ENCODE peak calls at places on chromosomes 16 and 17, in seven cellular contexts. One of them, this sample, is unnamed.
A peak's percentile ranks its signal among the peaks of the same experiment; 100 is the strongest.

GRCh38 chr17:66667491-66668030 is 167.4 kb upstream of the CACNG5 start:
- DNase-seq in thyroid gland: no peak
- DNase-seq in heart left ventricle: no peak
- DNase-seq in ovary: no peak
- DNase-seq in vagina: no peak
- DNase-seq in IMR-90: no peak
- DNase-seq in breast epithelium: no peak
- DNase-seq in this sample: no peak

GRCh38 chr16:73572135-73572534 is 524.2 kb upstream of the ZFHX3 start:
- DNase-seq in thyroid gland: peak; percentile 100
- DNase-seq in heart left ventricle: peak; percentile 73
- DNase-seq in ovary: no peak
- DNase-seq in vagina: no peak
- DNase-seq in IMR-90: no peak
- DNase-seq in breast epithelium: peak; percentile 55
- DNase-seq in this sample: peak; percentile 63

GRCh38 chr17:15109608-15110007 is 155.5 kb downstream of the PMP22 start:
- DNase-seq in thyroid gland: no peak
- DNase-seq in heart left ventricle: no peak
- DNase-seq in ovary: no peak
- DNase-seq in vagina: no peak
- DNase-seq in IMR-90: no peak
- DNase-seq in breast epithelium: no peak
- DNase-seq in this sample: no peak

GRCh38 chr16:55411231-55411630 is 67.8 kb upstream of the MMP2 start:
- DNase-seq in thyroid gland: no peak
- DNase-seq in heart left ventricle: no peak
- DNase-seq in ovary: no peak
- DNase-seq in vagina: no peak
- DNase-seq in IMR-90: peak; percentile 5
- DNase-seq in breast epithelium: no peak
- DNase-seq in this sample: no peak

GRCh38 chr17:13940858-13941665 is 128.2 kb upstream of the COX10 start:
- DNase-seq in thyroid gland: no peak
- DNase-seq in heart left ventricle: no peak
- DNase-seq in ovary: no peak
- DNase-seq in vagina: no peak
- DNase-seq in IMR-90: peak; percentile 32
- DNase-seq in breast epithelium: no peak
- DNase-seq in this sample: no peak

GRCh38 chr16:14354561-14355351 is 275.3 kb downstream of the PARN start:
- DNase-seq in thyroid gland: no peak
- DNase-seq in heart left ventricle: no peak
- DNase-seq in ovary: no peak
- DNase-seq in vagina: no peak
- DNase-seq in IMR-90: peak; percentile 18
- DNase-seq in breast epithelium: no peak
- DNase-seq in this sample: no peak

GRCh38 chr17:75878174-75878998 is at the start of gene TRIM47:
- DNase-seq in thyroid gland: peak; percentile 56
- DNase-seq in heart left ventricle: peak; percentile 90
- DNase-seq in ovary: peak; percentile 83
- DNase-seq in vagina: no peak
- DNase-seq in IMR-90: peak; percentile 49
- DNase-seq in breast epithelium: no peak
- DNase-seq in this sample: peak; percentile 46

GRCh38 chr17:29066053-29066452 is 23.1 kb downstream of the PIPOX start:
- DNase-seq in thyroid gland: no peak
- DNase-seq in heart left ventricle: no peak
- DNase-seq in ovary: no peak
- DNase-seq in vagina: no peak
- DNase-seq in IMR-90: no peak
- DNase-seq in breast epithelium: no peak
- DNase-seq in this sample: no peak

GRCh38 chr16:17277981-17278381 is 192.8 kb downstream of the XYLT1 start:
- DNase-seq in thyroid gland: peak; percentile 71
- DNase-seq in heart left ventricle: no peak
- DNase-seq in ovary: peak; percentile 48
- DNase-seq in vagina: no peak
- DNase-seq in IMR-90: peak; percentile 7
- DNase-seq in breast epithelium: peak; percentile 58
- DNase-seq in this sample: peak; percentile 53

GRCh38 chr17:27559506-27559931 is 71.5 kb upstream of the LGALS9 start:
- DNase-seq in thyroid gland: no peak
- DNase-seq in heart left ventricle: no peak
- DNase-seq in ovary: peak; percentile 68
- DNase-seq in vagina: no peak
- DNase-seq in IMR-90: peak; percentile 87
- DNase-seq in breast epithelium: no peak
- DNase-seq in this sample: no peak

GRCh38 chr16:86120201-86120981 is 221.4 kb downstream of the IRF8 start:
- DNase-seq in thyroid gland: no peak
- DNase-seq in heart left ventricle: no peak
- DNase-seq in ovary: no peak
- DNase-seq in vagina: no peak
- DNase-seq in IMR-90: peak; percentile 41
- DNase-seq in breast epithelium: no peak
- DNase-seq in this sample: no peak

GRCh38 chr16:70736454-70737376 is 50.9 kb upstream of the MTSS2 start:
- DNase-seq in thyroid gland: no peak
- DNase-seq in heart left ventricle: no peak
- DNase-seq in ovary: no peak
- DNase-seq in vagina: no peak
- DNase-seq in IMR-90: peak; percentile 34
- DNase-seq in breast epithelium: no peak
- DNase-seq in this sample: no peak

GRCh38 chr17:62064029-62064790 is 868 bp downstream of the MED13 start:
- DNase-seq in thyroid gland: no peak
- DNase-seq in heart left ventricle: no peak
- DNase-seq in ovary: no peak
- DNase-seq in vagina: no peak
- DNase-seq in IMR-90: peak; percentile 18
- DNase-seq in breast epithelium: no peak
- DNase-seq in this sample: peak; percentile 21

GRCh38 chr16:12228607-12229499 is 252.3 kb downstream of the SNX29 start:
- DNase-seq in thyroid gland: peak; percentile 82
- DNase-seq in heart left ventricle: no peak
- DNase-seq in ovary: peak; percentile 59
- DNase-seq in vagina: no peak
- DNase-seq in IMR-90: peak; percentile 71
- DNase-seq in breast epithelium: peak; percentile 55
- DNase-seq in this sample: peak; percentile 5

GRCh38 chr17:58575511-58575910 is 61.1 kb upstream of the MTMR4 start:
- DNase-seq in thyroid gland: no peak
- DNase-seq in heart left ventricle: no peak
- DNase-seq in ovary: no peak
- DNase-seq in vagina: no peak
- DNase-seq in IMR-90: peak; percentile 64
- DNase-seq in breast epithelium: no peak
- DNase-seq in this sample: peak; percentile 30

GRCh38 chr17:36936455-36936934 is 780 bp upstream of the LHX1 start:
- DNase-seq in thyroid gland: no peak
- DNase-seq in heart left ventricle: no peak
- DNase-seq in ovary: no peak
- DNase-seq in vagina: no peak
- DNase-seq in IMR-90: no peak
- DNase-seq in breast epithelium: no peak
- DNase-seq in this sample: no peak

GRCh38 chr17:43601280-43602050 is 55.3 kb upstream of the ETV4 start:
- DNase-seq in thyroid gland: no peak
- DNase-seq in heart left ventricle: no peak
- DNase-seq in ovary: no peak
- DNase-seq in vagina: no peak
- DNase-seq in IMR-90: peak; percentile 51
- DNase-seq in breast epithelium: no peak
- DNase-seq in this sample: peak; percentile 25

DNA sequence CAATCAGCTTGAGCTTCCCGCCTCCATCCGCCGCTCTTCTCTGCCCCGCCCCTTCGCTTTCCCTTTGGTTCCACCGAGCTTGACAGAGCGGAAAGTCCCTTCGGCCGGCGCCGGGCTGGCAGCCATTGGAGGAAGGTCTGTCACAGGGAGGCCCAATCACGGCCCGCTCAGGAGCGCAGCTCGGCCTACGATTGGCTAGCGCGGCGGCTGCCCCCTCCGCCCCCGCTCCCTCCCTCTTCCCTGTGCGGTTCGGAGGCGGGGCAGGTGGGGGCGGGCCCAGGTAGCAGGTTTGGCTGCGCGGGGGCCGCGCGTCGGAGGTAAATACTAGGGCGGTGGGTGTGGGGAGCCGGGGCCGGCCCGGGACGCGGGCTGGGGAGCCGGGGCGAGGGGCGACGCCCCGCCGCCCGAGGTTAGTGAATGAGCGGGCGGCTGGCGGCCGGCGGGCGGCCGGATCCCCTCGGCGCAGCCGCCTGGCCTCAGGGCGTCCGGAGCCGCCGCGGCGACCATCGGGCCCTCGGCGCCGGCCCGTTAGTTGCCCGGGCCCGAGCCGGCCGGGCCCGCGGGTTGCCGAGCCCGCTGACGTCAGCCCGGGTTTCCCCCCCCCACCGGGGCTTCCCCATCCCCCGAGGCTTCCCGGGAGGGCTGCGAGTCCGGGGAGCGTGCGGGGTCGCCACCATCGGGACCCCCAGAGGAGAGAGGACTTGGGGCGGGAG is at the start of gene CYLD:
- DNase-seq in thyroid gland: peak; percentile 100
- DNase-seq in heart left ventricle: peak; percentile 100
- DNase-seq in ovary: peak; percentile 99
- DNase-seq in vagina: peak; percentile 100
- DNase-seq in IMR-90: peak; percentile 99
- DNase-seq in breast epithelium: peak; percentile 100
- DNase-seq in this sample: peak; percentile 100
- TF ChIP-seq POLR2A in thyroid gland: peak; percentile 65
- TF ChIP-seq POLR2A in heart left ventricle: no peak
- TF ChIP-seq POLR2A in ovary: peak; percentile 57
- TF ChIP-seq POLR2A in vagina: no peak
- TF ChIP-seq POLR2A in IMR-90: no peak
- TF ChIP-seq POLR2A in breast epithelium: no peak
- TF ChIP-seq POLR2A in this sample: peak; percentile 78

GRCh38 chr16:66304961-66305360 is 61.5 kb upstream of the CDH5 start:
- DNase-seq in thyroid gland: no peak
- DNase-seq in heart left ventricle: no peak
- DNase-seq in ovary: no peak
- DNase-seq in vagina: no peak
- DNase-seq in IMR-90: no peak
- DNase-seq in breast epithelium: peak; percentile 36
- DNase-seq in this sample: no peak

GRCh38 chr16:66308096-66308495 is 58.4 kb upstream of the CDH5 start:
- DNase-seq in thyroid gland: no peak
- DNase-seq in heart left ventricle: no peak
- DNase-seq in ovary: no peak
- DNase-seq in vagina: no peak
- DNase-seq in IMR-90: no peak
- DNase-seq in breast epithelium: peak; percentile 14
- DNase-seq in this sample: no peak

GRCh38 chr16:66309409-66309808 is 57.1 kb upstream of the CDH5 start:
- DNase-seq in thyroid gland: no peak
- DNase-seq in heart left ventricle: no peak
- DNase-seq in ovary: no peak
- DNase-seq in vagina: no peak
- DNase-seq in IMR-90: no peak
- DNase-seq in breast epithelium: no peak
- DNase-seq in this sample: no peak

GRCh38 chr16:66304151-66304550 is 62.3 kb upstream of the CDH5 start:
- DNase-seq in thyroid gland: no peak
- DNase-seq in heart left ventricle: no peak
- DNase-seq in ovary: no peak
- DNase-seq in vagina: peak; percentile 80
- DNase-seq in IMR-90: no peak
- DNase-seq in breast epithelium: no peak
- DNase-seq in this sample: no peak

GRCh38 chr16:66306366-66307150 is 59.9 kb upstream of the CDH5 start:
- DNase-seq in thyroid gland: no peak
- DNase-seq in heart left ventricle: no peak
- DNase-seq in ovary: no peak
- DNase-seq in vagina: no peak
- DNase-seq in IMR-90: no peak
- DNase-seq in breast epithelium: no peak
- DNase-seq in this sample: no peak
- H3K4me1 ChIP-seq in thyroid gland: no peaks in the 10 kb centered on the region
- H3K4me1 ChIP-seq in heart left ventricle: no peaks in the 10 kb centered on the region
- H3K4me1 ChIP-seq in ovary: no peaks in the 10 kb centered on the region
- H3K4me1 ChIP-seq in vagina: no peaks in the 10 kb centered on the region
- H3K4me1 ChIP-seq in IMR-90: no peaks in the 10 kb centered on the region
- H3K4me1 ChIP-seq in breast epithelium: no peaks in the 10 kb centered on the region
- H3K4me1 ChIP-seq in this sample: no peaks in the 10 kb centered on the region

DNA sequence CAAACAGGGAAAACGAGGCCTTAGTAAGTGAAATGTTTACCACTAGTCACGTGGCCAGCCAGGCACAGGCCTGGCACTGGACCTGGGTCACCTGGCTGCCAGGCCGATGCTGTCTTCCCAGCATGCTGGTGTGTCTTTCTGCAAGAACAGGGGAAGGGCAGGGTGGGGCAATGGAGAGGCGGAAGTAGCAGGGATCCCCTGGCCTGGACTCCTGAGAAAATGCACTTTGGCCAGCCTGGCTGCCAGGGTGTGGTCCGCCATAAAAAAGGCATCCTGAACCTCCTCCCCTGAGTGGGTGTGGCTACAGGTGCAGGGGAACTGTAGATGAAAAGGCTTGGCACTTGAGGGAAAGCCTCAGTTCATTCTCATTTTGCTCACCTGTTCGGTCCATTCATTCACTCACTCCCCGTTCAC is 1.0 kb upstream of the ANKRD40CL start:
- DNase-seq in thyroid gland: no peak
- DNase-seq in heart left ventricle: no peak
- DNase-seq in ovary: peak; percentile 10
- DNase-seq in vagina: no peak
- DNase-seq in IMR-90: no peak
- DNase-seq in breast epithelium: peak; percentile 57
- DNase-seq in this sample: peak; percentile 84
- TF ChIP-seq POLR2A in thyroid gland: no peak
- TF ChIP-seq POLR2A in heart left ventricle: no peak
- TF ChIP-seq POLR2A in ovary: no peak
- TF ChIP-seq POLR2A in vagina: no peak
- TF ChIP-seq POLR2A in IMR-90: no peak
- TF ChIP-seq POLR2A in breast epithelium: no peak
- TF ChIP-seq POLR2A in this sample: no peak

DNA sequence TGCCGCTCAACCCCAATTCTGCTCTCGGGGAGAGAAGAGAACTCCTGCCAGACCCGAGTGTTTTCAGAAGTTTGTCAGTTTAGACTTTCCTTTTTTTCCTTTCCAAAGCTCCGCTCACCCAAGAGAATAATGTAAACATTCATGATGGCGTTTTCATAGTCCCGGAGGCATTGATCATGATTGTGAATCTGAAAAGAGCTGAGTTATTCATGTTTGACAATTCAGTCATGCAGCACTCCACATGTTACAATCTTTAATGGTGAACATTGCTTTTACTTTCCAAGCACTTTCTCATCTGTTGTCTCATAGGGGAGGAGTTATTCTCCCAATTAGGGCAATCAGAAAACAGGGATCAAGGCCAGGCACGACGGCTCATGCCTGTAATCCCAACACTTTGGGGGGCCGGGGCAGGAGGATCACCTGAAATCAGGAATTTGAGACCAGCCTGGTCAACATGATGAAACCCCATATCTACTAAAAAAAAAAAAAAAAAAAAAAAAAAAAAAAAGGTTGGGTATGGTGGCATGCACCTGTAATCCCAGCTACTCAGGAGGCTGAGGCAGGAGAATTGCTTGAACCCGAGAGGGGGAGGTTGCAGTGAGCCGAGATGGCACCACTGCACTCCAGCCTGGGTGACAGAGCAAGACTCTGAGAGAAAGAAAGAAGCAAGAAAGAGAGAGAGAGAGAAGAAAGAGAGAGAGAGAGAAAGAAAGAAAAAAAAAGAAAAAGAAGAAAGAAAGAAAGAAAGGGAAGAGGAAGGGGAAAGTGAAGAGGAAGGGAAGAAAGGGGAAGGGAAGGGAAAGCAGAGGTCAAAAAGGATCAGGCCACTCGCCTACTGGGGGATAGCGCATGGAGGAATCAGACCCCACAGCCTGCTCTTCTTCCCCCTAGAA is 70.0 kb upstream of the TNRC6C start:
- DNase-seq in thyroid gland: no peak
- DNase-seq in heart left ventricle: no peak
- DNase-seq in ovary: no peak
- DNase-seq in vagina: no peak
- DNase-seq in IMR-90: peak; percentile 4
- DNase-seq in breast epithelium: no peak
- DNase-seq in this sample: no peak
- H3K4me1 ChIP-seq in thyroid gland: peaks cover 3% of the 10 kb centered on the region
- H3K4me1 ChIP-seq in heart left ventricle: no peaks in the 10 kb centered on the region
- H3K4me1 ChIP-seq in ovary: no peaks in the 10 kb centered on the region
- H3K4me1 ChIP-seq in vagina: peaks cover 23% of the 10 kb centered on the region
- H3K4me1 ChIP-seq in IMR-90: no peaks in the 10 kb centered on the region
- H3K4me1 ChIP-seq in breast epithelium: no peaks in the 10 kb centered on the region
- H3K4me1 ChIP-seq in this sample: no peaks in the 10 kb centered on the region